ENCODE peak calls at places on chromosomes 6 and 20, in nine cellular contexts. W, C, F, B, P, A, R, J and X are unnamed samples.

GRCh38 chr20:47785900-47786762 is 850 bp upstream of the SULF2 start:
- DNase-seq in F (peak; percentile 80), B (peak; percentile 86), J (peak; percentile 85), A (peak; percentile 84), C (no peak), W (peak; percentile 77), R (peak; percentile 76), P (peak; percentile 76), X (peak; percentile 61)

GRCh38 chr6:83073620-83074019 is 6.1 kb downstream of the DOP1A start:
- DNase-seq in R (no peak), A (no peak), C (no peak), J (no peak), W (no peak), B (no peak), F (no peak), P (no peak), X (no peak)

GRCh38 chr20:329851-330232 is 4.5 kb downstream of the SOX12 start:
- DNase-seq in F (no peak), B (no peak), P (no peak), R (peak; percentile 28), C (no peak), A (no peak), W (peak; percentile 15), J (no peak), X (no peak)

GRCh38 chr20:46458891-46459750 is 52.7 kb upstream of the ELMO2 start:
- DNase-seq in F (no peak), C (no peak), P (peak; percentile 50), A (peak; percentile 56), R (peak; percentile 77), J (no peak), B (peak; percentile 84), W (peak; percentile 97), X (peak; percentile 21)

GRCh38 chr6:152110878-152111820 is 303.7 kb downstream of the ESR1 start:
- DNase-seq in R (no peak), W (no peak), P (peak; percentile 92), F (peak; percentile 21), J (no peak), A (peak; percentile 58), C (no peak), B (peak; percentile 76), X (peak; percentile 64)

GRCh38 chr6:39848171-39848570 is 56.0 kb downstream of the DAAM2 start:
- DNase-seq in C (no peak), P (no peak), B (no peak), J (no peak), W (no peak), A (no peak), F (no peak), R (no peak), X (no peak)

GRCh38 chr6:170404036-170404435 is 97.5 kb downstream of the FAM120B start:
- DNase-seq in P (no peak), F (peak; percentile 79), B (no peak), W (no peak), R (no peak), A (no peak), C (no peak), J (no peak), X (no peak)

GRCh38 chr6:32796848-32797776 is 19.7 kb downstream of the HLA-DOB start:
- DNase-seq in P (peak; percentile 74), A (peak; percentile 64), C (peak; percentile 46), R (peak; percentile 90), J (peak; percentile 73), B (peak; percentile 48), F (peak; percentile 19), W (peak; percentile 91), X (peak; percentile 72)

GRCh38 chr20:4513720-4514119 is 208.0 kb upstream of the PRND start:
- DNase-seq in F (peak; percentile 89), J (no peak), W (no peak), C (peak; percentile 50), A (no peak), B (no peak), P (no peak), R (no peak), X (no peak)

GRCh38 chr6:25038992-25039391 is 103.2 kb upstream of the RIPOR2 start:
- DNase-seq in P (no peak), J (no peak), W (no peak), F (no peak), R (no peak), B (no peak), C (no peak), A (no peak), X (no peak)

GRCh38 chr6:37303891-37304503 is 46.1 kb upstream of the TMEM217 start:
- DNase-seq in P (no peak), C (no peak), J (no peak), W (peak; percentile 44), A (peak; percentile 35), B (peak; percentile 50), F (peak; percentile 29), R (no peak), X (no peak)

GRCh38 chr20:18101125-18101820 is 36.4 kb upstream of the KAT14 start:
- DNase-seq in A (no peak), R (no peak), P (no peak), W (peak; percentile 85), B (no peak), J (no peak), F (no peak), C (no peak), X (no peak)

GRCh38 chr6:4474810-4475209 is 301.4 kb upstream of the CDYL start:
- DNase-seq in B (no peak), J (no peak), C (no peak), R (no peak), A (no peak), F (no peak), W (no peak), P (no peak), X (no peak)

GRCh38 chr6:22722913-22723312 is 153.5 kb downstream of the HDGFL1 start:
- DNase-seq in R (no peak), J (no peak), P (no peak), B (no peak), W (no peak), C (no peak), A (no peak), F (no peak), X (no peak)

GRCh38 chr6:22716721-22717120 is 147.4 kb downstream of the HDGFL1 start:
- DNase-seq in W (no peak), C (no peak), J (no peak), F (no peak), P (no peak), B (no peak), R (peak; percentile 51), A (no peak), X (no peak)

GRCh38 chr6:22717906-22718305 is 148.5 kb downstream of the HDGFL1 start:
- DNase-seq in J (peak; percentile 57), A (peak; percentile 8), B (no peak), W (no peak), C (no peak), R (peak; percentile 65), P (no peak), F (no peak), X (no peak)
- H3K4me1 ChIP-seq in J (no peaks in the 10 kb centered on the region), A (no peaks in the 10 kb centered on the region), B (no peaks in the 10 kb centered on the region), W (no peaks in the 10 kb centered on the region), C (no peaks in the 10 kb centered on the region), R (no peaks in the 10 kb centered on the region), P (no peaks in the 10 kb centered on the region), F (no peaks in the 10 kb centered on the region), X (no peaks in the 10 kb centered on the region)

GRCh38 chr6:42177514-42178364 is 4.6 kb downstream of the GUCA1A start:
- DNase-seq in R (no peak), W (peak; percentile 93), C (no peak), A (peak; percentile 82), B (peak; percentile 88), P (no peak), J (no peak), F (no peak), X (no peak)
- H3K4me3 ChIP-seq in R (no peak overlapping the region), W (peak overlapping the region; percentile 77), C (no peak overlapping the region), A (peak overlapping the region; percentile 63), B (peak overlapping the region; percentile 44), P (no peak overlapping the region), J (no peak overlapping the region), F (peak overlapping the region; percentile 12), X (no peak overlapping the region)

DNA sequence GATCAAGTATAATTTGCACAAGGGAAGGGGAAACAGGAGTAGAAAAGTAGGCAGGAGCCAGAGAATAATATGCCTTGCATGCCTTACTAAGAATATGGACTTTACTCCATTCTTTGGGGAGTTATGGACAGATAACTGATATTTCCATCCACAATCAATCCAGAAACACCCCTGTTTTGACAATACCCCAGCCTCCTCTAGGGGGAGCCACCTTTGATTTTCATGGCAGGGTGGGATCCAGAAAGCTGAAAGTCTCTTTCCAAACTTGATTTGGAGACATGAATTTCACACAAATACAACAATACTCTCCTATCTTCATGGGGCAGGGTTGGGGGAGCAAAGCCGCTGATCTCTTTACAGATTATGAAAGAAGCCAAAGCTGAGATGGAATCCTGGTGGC is 404.1 kb downstream of the FOXA2 start:
- DNase-seq in F (no peak), W (peak; percentile 58), P (no peak), B (peak; percentile 12), R (no peak), A (no peak), J (no peak), C (no peak), X (no peak)
- TF ChIP-seq CTCF in F (no peak), W (peak; percentile 83), P (no peak), B (peak; percentile 49), R (no peak), A (peak; percentile 31), J (no peak), C (peak; percentile 62), X (no peak)

DNA sequence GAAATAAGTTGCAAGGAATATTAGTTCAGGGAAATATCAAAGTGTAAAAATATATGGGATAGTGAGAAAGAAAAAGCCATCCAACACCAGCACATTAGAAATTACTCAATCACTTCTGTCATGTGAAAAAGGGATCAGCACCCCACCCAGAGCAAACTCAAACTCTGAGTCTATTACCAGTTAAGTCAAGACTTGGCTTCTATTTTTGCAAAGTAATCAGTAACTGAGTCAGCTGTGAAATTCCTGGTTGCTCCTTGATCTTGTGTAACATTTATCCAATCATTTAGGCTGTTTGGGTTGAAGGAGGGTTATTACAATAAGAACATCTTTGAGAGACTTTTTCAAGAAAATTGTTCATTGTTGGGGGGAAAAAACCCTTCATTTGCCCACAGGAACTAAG is 51.2 kb downstream of the SLC22A23 start:
- DNase-seq in P (peak; percentile 58), A (no peak), C (no peak), R (no peak), B (no peak), W (no peak), F (peak; percentile 66), J (no peak), X (no peak)
- H3K4me1 ChIP-seq in P (peaks cover 90% of the 10 kb centered on the region), A (no peaks in the 10 kb centered on the region), C (no peaks in the 10 kb centered on the region), R (peaks cover 38% of the 10 kb centered on the region), B (no peaks in the 10 kb centered on the region), W (peaks cover 48% of the 10 kb centered on the region), F (peaks cover 7% of the 10 kb centered on the region), J (no peaks in the 10 kb centered on the region), X (peaks cover 10% of the 10 kb centered on the region)